ENCODE peak calls at places on chromosomes 2 and 18, in nine cellular contexts. One of them, this sample, is unnamed.

GRCh38 chr2:34998726-34999125 is 1356.9 kb upstream of the CRIM1 start:
- DNase-seq in hepatocyte: no peak
- DNase-seq in OCI-LY7: no peak
- DNase-seq in GM23338: no peak
- DNase-seq in PC-9: no peak
- DNase-seq in HCT116: no peak
- DNase-seq in Karpas-422: no peak
- DNase-seq in PC-3: no peak
- DNase-seq in MM.1S: no peak
- DNase-seq in this sample: no peak

GRCh38 chr2:122531803-122532344 is 776.4 kb downstream of the TSN start:
- DNase-seq in hepatocyte: no peak
- DNase-seq in OCI-LY7: no peak
- DNase-seq in GM23338: peak; percentile 86
- DNase-seq in PC-9: no peak
- DNase-seq in HCT116: no peak
- DNase-seq in Karpas-422: no peak
- DNase-seq in PC-3: no peak
- DNase-seq in MM.1S: no peak
- DNase-seq in this sample: no peak

GRCh38 chr18:6414723-6415362 is at the start of gene L3MBTL4:
- DNase-seq in hepatocyte: peak; percentile 78
- DNase-seq in OCI-LY7: no peak
- DNase-seq in GM23338: peak; percentile 63
- DNase-seq in PC-9: no peak
- DNase-seq in HCT116: no peak
- DNase-seq in Karpas-422: no peak
- DNase-seq in PC-3: peak; percentile 14
- DNase-seq in MM.1S: peak; percentile 70
- DNase-seq in this sample: peak; percentile 6

GRCh38 chr2:171433763-171434670 is at the start of the genes DCAF17 and METTL8:
- DNase-seq in hepatocyte: peak; percentile 97
- DNase-seq in OCI-LY7: peak; percentile 99
- DNase-seq in GM23338: peak; percentile 98
- DNase-seq in PC-9: peak; percentile 95
- DNase-seq in HCT116: peak; percentile 87
- DNase-seq in Karpas-422: peak; percentile 99
- DNase-seq in PC-3: peak; percentile 97
- DNase-seq in MM.1S: peak; percentile 98
- DNase-seq in this sample: peak; percentile 98

GRCh38 chr2:25491966-25492532 is 150.3 kb upstream of the DNMT3A start:
- DNase-seq in hepatocyte: peak; percentile 23
- DNase-seq in OCI-LY7: no peak
- DNase-seq in GM23338: no peak
- DNase-seq in PC-9: peak; percentile 63
- DNase-seq in HCT116: no peak
- DNase-seq in Karpas-422: no peak
- DNase-seq in PC-3: peak; percentile 82
- DNase-seq in MM.1S: no peak
- DNase-seq in this sample: peak; percentile 57

GRCh38 chr18:42412896-42413295 is 457.9 kb downstream of the PIK3C3 start:
- DNase-seq in hepatocyte: no peak
- DNase-seq in OCI-LY7: no peak
- DNase-seq in GM23338: no peak
- DNase-seq in PC-9: no peak
- DNase-seq in HCT116: no peak
- DNase-seq in Karpas-422: no peak
- DNase-seq in PC-3: peak; percentile 2
- DNase-seq in MM.1S: no peak
- DNase-seq in this sample: no peak

GRCh38 chr2:10378189-10378588 is 69.9 kb downstream of the ODC1 start:
- DNase-seq in hepatocyte: no peak
- DNase-seq in OCI-LY7: peak; percentile 96
- DNase-seq in GM23338: no peak
- DNase-seq in PC-9: no peak
- DNase-seq in HCT116: no peak
- DNase-seq in Karpas-422: peak; percentile 79
- DNase-seq in PC-3: no peak
- DNase-seq in MM.1S: peak; percentile 96
- DNase-seq in this sample: no peak

GRCh38 chr18:2984703-2985261 is 28.2 kb downstream of the LPIN2 start:
- DNase-seq in hepatocyte: peak; percentile 77
- DNase-seq in OCI-LY7: no peak
- DNase-seq in GM23338: no peak
- DNase-seq in PC-9: peak; percentile 57
- DNase-seq in HCT116: no peak
- DNase-seq in Karpas-422: no peak
- DNase-seq in PC-3: no peak
- DNase-seq in MM.1S: no peak
- DNase-seq in this sample: no peak

GRCh38 chr18:8831531-8831930 is 126.2 kb downstream of the MTCL1 start:
- DNase-seq in hepatocyte: no peak
- DNase-seq in OCI-LY7: no peak
- DNase-seq in GM23338: no peak
- DNase-seq in PC-9: no peak
- DNase-seq in HCT116: no peak
- DNase-seq in Karpas-422: no peak
- DNase-seq in PC-3: no peak
- DNase-seq in MM.1S: no peak
- DNase-seq in this sample: no peak

GRCh38 chr18:80023173-80023572 is 11.1 kb upstream of the RBFA start:
- DNase-seq in hepatocyte: no peak
- DNase-seq in OCI-LY7: peak; percentile 19
- DNase-seq in GM23338: peak; percentile 70
- DNase-seq in PC-9: no peak
- DNase-seq in HCT116: peak; percentile 28
- DNase-seq in Karpas-422: peak; percentile 79
- DNase-seq in PC-3: no peak
- DNase-seq in MM.1S: no peak
- DNase-seq in this sample: peak; percentile 9

GRCh38 chr2:175062787-175063585 is 57.8 kb upstream of the CHN1 start:
- DNase-seq in hepatocyte: peak; percentile 58
- DNase-seq in OCI-LY7: peak; percentile 65
- DNase-seq in GM23338: peak; percentile 58
- DNase-seq in PC-9: no peak
- DNase-seq in HCT116: no peak
- DNase-seq in Karpas-422: no peak
- DNase-seq in PC-3: peak; percentile 19
- DNase-seq in MM.1S: no peak
- DNase-seq in this sample: no peak

DNA sequence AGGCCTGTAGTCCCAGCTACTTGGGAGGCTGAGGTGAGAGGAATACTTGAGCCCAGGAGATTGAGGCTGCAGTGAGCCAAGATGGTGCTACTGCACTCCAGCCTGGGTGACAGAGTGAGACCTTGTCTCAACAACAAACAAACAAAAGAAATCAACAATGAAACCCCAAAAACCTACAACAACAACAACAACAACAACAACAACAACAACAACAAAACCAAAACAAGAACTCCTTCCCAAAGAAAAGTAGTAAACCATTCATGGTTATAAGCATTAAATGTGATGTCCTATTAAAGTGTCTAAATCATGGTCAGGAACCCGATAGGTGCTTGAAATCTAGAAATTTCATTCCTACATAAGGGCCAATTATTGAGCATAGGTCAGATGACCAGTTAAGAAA is 13.5 kb upstream of the IL1R1 start:
- DNase-seq in hepatocyte: no peak
- DNase-seq in OCI-LY7: no peak
- DNase-seq in GM23338: no peak
- DNase-seq in PC-9: no peak
- DNase-seq in HCT116: no peak
- DNase-seq in Karpas-422: no peak
- DNase-seq in PC-3: no peak
- DNase-seq in MM.1S: no peak
- DNase-seq in this sample: no peak
- H3K9me2 ChIP-seq in hepatocyte: no peaks in the 10 kb centered on the region
- H3K9me2 ChIP-seq in OCI-LY7: no peaks in the 10 kb centered on the region
- H3K9me2 ChIP-seq in GM23338: no peaks in the 10 kb centered on the region
- H3K9me2 ChIP-seq in PC-9: no peaks in the 10 kb centered on the region
- H3K9me2 ChIP-seq in HCT116: no peaks in the 10 kb centered on the region
- H3K9me2 ChIP-seq in Karpas-422: no peaks in the 10 kb centered on the region
- H3K9me2 ChIP-seq in PC-3: peaks cover 3% of the 10 kb centered on the region
- H3K9me2 ChIP-seq in MM.1S: no peaks in the 10 kb centered on the region
- H3K9me2 ChIP-seq in this sample: no peaks in the 10 kb centered on the region

GRCh38 chr2:217868911-217869334 is 133.9 kb downstream of the TNS1 start:
- DNase-seq in hepatocyte: peak; percentile 46
- DNase-seq in OCI-LY7: no peak
- DNase-seq in GM23338: no peak
- DNase-seq in PC-9: no peak
- DNase-seq in HCT116: no peak
- DNase-seq in Karpas-422: no peak
- DNase-seq in PC-3: peak; percentile 37
- DNase-seq in MM.1S: no peak
- DNase-seq in this sample: peak; percentile 55

GRCh38 chr2:217872319-217872718 is 130.5 kb downstream of the TNS1 start:
- DNase-seq in hepatocyte: no peak
- DNase-seq in OCI-LY7: no peak
- DNase-seq in GM23338: no peak
- DNase-seq in PC-9: no peak
- DNase-seq in HCT116: no peak
- DNase-seq in Karpas-422: no peak
- DNase-seq in PC-3: no peak
- DNase-seq in MM.1S: no peak
- DNase-seq in this sample: no peak

GRCh38 chr2:217873371-217873770 is 129.4 kb downstream of the TNS1 start:
- DNase-seq in hepatocyte: no peak
- DNase-seq in OCI-LY7: no peak
- DNase-seq in GM23338: peak; percentile 28
- DNase-seq in PC-9: no peak
- DNase-seq in HCT116: no peak
- DNase-seq in Karpas-422: no peak
- DNase-seq in PC-3: no peak
- DNase-seq in MM.1S: no peak
- DNase-seq in this sample: no peak

GRCh38 chr2:217868265-217868892 is 134.4 kb downstream of the TNS1 start:
- DNase-seq in hepatocyte: no peak
- DNase-seq in OCI-LY7: no peak
- DNase-seq in GM23338: no peak
- DNase-seq in PC-9: no peak
- DNase-seq in HCT116: no peak
- DNase-seq in Karpas-422: no peak
- DNase-seq in PC-3: no peak
- DNase-seq in MM.1S: no peak
- DNase-seq in this sample: no peak

DNA sequence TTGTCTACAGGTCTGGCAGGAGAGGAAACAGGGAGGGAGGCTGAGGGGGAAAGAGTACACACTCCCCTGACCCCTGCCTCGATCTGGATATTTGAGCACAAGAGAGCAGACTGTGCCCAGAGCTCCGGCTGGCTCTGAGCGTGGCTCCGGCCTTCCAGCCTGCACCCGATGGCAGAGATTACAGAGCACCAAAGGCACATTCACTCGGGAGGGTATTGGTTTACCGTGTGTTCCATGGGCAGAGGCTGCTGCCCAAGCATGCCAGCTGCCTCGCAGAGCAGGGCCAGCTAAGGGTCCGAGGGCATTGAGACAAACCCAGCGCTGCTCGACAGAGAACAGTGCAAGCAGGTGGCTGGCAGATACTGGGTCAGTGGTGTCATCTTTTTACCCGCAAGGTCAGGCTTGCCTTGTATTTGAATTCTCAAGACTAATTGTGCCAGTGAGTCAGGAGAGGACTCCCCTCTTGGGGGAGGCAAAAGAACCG is 132.2 kb downstream of the TNS1 start:
- DNase-seq in hepatocyte: no peak
- DNase-seq in OCI-LY7: no peak
- DNase-seq in GM23338: no peak
- DNase-seq in PC-9: no peak
- DNase-seq in HCT116: no peak
- DNase-seq in Karpas-422: no peak
- DNase-seq in PC-3: no peak
- DNase-seq in MM.1S: no peak
- DNase-seq in this sample: no peak
- H4K20me1 ChIP-seq in hepatocyte: no peaks in the 10 kb centered on the region
- H4K20me1 ChIP-seq in OCI-LY7: no peaks in the 10 kb centered on the region
- H4K20me1 ChIP-seq in GM23338: no peaks in the 10 kb centered on the region
- H4K20me1 ChIP-seq in PC-9: no peaks in the 10 kb centered on the region
- H4K20me1 ChIP-seq in HCT116: no peaks in the 10 kb centered on the region
- H4K20me1 ChIP-seq in Karpas-422: no peaks in the 10 kb centered on the region
- H4K20me1 ChIP-seq in PC-3: no peaks in the 10 kb centered on the region
- H4K20me1 ChIP-seq in MM.1S: no peaks in the 10 kb centered on the region
- H4K20me1 ChIP-seq in this sample: no peaks in the 10 kb centered on the region

GRCh38 chr18:55713707-55714106 is 125.7 kb upstream of the TCF4 start:
- DNase-seq in hepatocyte: no peak
- DNase-seq in OCI-LY7: no peak
- DNase-seq in GM23338: no peak
- DNase-seq in PC-9: no peak
- DNase-seq in HCT116: no peak
- DNase-seq in Karpas-422: no peak
- DNase-seq in PC-3: no peak
- DNase-seq in MM.1S: no peak
- DNase-seq in this sample: no peak
- H3K9me2 ChIP-seq in hepatocyte: no peaks in the 10 kb centered on the region
- H3K9me2 ChIP-seq in OCI-LY7: no peaks in the 10 kb centered on the region
- H3K9me2 ChIP-seq in GM23338: no peaks in the 10 kb centered on the region
- H3K9me2 ChIP-seq in PC-9: no peaks in the 10 kb centered on the region
- H3K9me2 ChIP-seq in HCT116: no peaks in the 10 kb centered on the region
- H3K9me2 ChIP-seq in Karpas-422: no peaks in the 10 kb centered on the region
- H3K9me2 ChIP-seq in PC-3: no peaks in the 10 kb centered on the region
- H3K9me2 ChIP-seq in MM.1S: no peaks in the 10 kb centered on the region
- H3K9me2 ChIP-seq in this sample: no peaks in the 10 kb centered on the region

GRCh38 chr2:45901468-45902081 is 250.1 kb downstream of the PRKCE start:
- DNase-seq in hepatocyte: no peak
- DNase-seq in OCI-LY7: no peak
- DNase-seq in GM23338: no peak
- DNase-seq in PC-9: no peak
- DNase-seq in HCT116: no peak
- DNase-seq in Karpas-422: no peak
- DNase-seq in PC-3: no peak
- DNase-seq in MM.1S: no peak
- DNase-seq in this sample: no peak
- H4K20me1 ChIP-seq in hepatocyte: no peaks in the 10 kb centered on the region
- H4K20me1 ChIP-seq in OCI-LY7: no peaks in the 10 kb centered on the region
- H4K20me1 ChIP-seq in GM23338: no peaks in the 10 kb centered on the region
- H4K20me1 ChIP-seq in PC-9: peaks cover 7% of the 10 kb centered on the region
- H4K20me1 ChIP-seq in HCT116: no peaks in the 10 kb centered on the region
- H4K20me1 ChIP-seq in Karpas-422: no peaks in the 10 kb centered on the region
- H4K20me1 ChIP-seq in PC-3: no peaks in the 10 kb centered on the region
- H4K20me1 ChIP-seq in MM.1S: no peaks in the 10 kb centered on the region
- H4K20me1 ChIP-seq in this sample: no peaks in the 10 kb centered on the region

DNA sequence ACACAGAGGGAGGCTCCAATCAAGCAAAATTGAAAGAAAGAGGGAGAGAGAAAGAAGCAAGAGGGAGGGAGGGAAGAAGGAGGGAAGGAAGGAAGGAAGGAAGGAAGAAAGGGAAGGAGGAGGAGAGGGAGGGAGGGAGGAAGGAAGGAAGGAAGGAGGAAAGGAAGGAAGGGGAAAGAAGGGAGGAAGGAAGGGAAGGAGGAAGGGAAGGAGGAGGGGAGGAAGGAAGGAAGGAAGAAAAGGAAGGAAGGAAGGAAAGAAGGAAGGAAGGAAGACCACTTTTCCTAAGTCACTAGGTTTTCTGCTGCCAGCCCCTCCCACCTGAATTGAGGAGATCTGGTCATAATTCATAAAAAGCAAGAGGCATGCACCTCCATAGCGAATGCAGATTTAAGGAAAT is 287.0 kb downstream of the SP3 start:
- DNase-seq in hepatocyte: no peak
- DNase-seq in OCI-LY7: no peak
- DNase-seq in GM23338: no peak
- DNase-seq in PC-9: no peak
- DNase-seq in HCT116: no peak
- DNase-seq in Karpas-422: no peak
- DNase-seq in PC-3: no peak
- DNase-seq in MM.1S: no peak
- DNase-seq in this sample: no peak
- H3K9me2 ChIP-seq in hepatocyte: no peaks in the 10 kb centered on the region
- H3K9me2 ChIP-seq in OCI-LY7: no peaks in the 10 kb centered on the region
- H3K9me2 ChIP-seq in GM23338: peaks cover 4% of the 10 kb centered on the region
- H3K9me2 ChIP-seq in PC-9: no peaks in the 10 kb centered on the region
- H3K9me2 ChIP-seq in HCT116: no peaks in the 10 kb centered on the region
- H3K9me2 ChIP-seq in Karpas-422: no peaks in the 10 kb centered on the region
- H3K9me2 ChIP-seq in PC-3: no peaks in the 10 kb centered on the region
- H3K9me2 ChIP-seq in MM.1S: no peaks in the 10 kb centered on the region
- H3K9me2 ChIP-seq in this sample: no peaks in the 10 kb centered on the region

This sample was measured in GM23248.